ENCODE peak calls at places on chromosomes 6 and 20, in nine cellular contexts. O is uterus, C is astrocyte of the spinal cord, Z is A549, P is heart right ventricle, I is cardiac fibroblast, F is cardiac muscle cell, N is OCI-LY7, J is ascending aorta. G is an unnamed sample.
A peak's percentile ranks its signal among the peaks of the same experiment; 100 is the strongest.

GRCh38 chr6:168440520-168441433 is at the start of gene SMOC2:
- DNase-seq in O (peak; percentile 79), C (no peak), Z (no peak), P (peak; percentile 54), I (no peak), F (peak; percentile 43), N (no peak), J (peak; percentile 72), G (no peak)

GRCh38 chr6:168121308-168121665 is 42.3 kb upstream of the FRMD1 start:
- DNase-seq in O (peak; percentile 7), C (no peak), Z (no peak), P (no peak), I (no peak), F (no peak), N (no peak), J (no peak), G (no peak)

GRCh38 chr6:137044366-137045220 is at the start of gene IL20RA:
- DNase-seq in O (peak; percentile 33), C (peak; percentile 6), Z (no peak), P (peak; percentile 21), I (no peak), F (peak; percentile 30), N (no peak), J (no peak), G (no peak)

GRCh38 chr6:151044465-151045441 is 179.3 kb downstream of the MTHFD1L start:
- DNase-seq in O (peak; percentile 87), C (peak; percentile 97), Z (peak; percentile 94), P (peak; percentile 70), I (peak; percentile 96), F (no peak), N (no peak), J (peak; percentile 86), G (peak; percentile 37)

GRCh38 chr20:50745634-50746137 is 14.3 kb downstream of the PARD6B start:
- DNase-seq in O (no peak), C (no peak), Z (no peak), P (no peak), I (no peak), F (no peak), N (no peak), J (no peak), G (no peak)

GRCh38 chr6:14729186-14729871 is 516.5 kb upstream of the JARID2 start:
- DNase-seq in O (no peak), C (no peak), Z (no peak), P (no peak), I (no peak), F (no peak), N (peak; percentile 95), J (no peak), G (no peak)

GRCh38 chr20:57620274-57620990 is at the start of gene ZBP1:
- DNase-seq in O (no peak), C (no peak), Z (no peak), P (no peak), I (no peak), F (no peak), N (peak; percentile 98), J (peak; percentile 62), G (no peak)

GRCh38 chr6:103516336-103516735 is 1343.4 kb downstream of the HACE1 start:
- DNase-seq in O (no peak), C (no peak), Z (no peak), P (no peak), I (no peak), F (no peak), N (no peak), J (no peak), G (no peak)

GRCh38 chr6:131258816-131259476 is 123.7 kb downstream of the AKAP7 start:
- DNase-seq in O (peak; percentile 33), C (peak; percentile 46), Z (peak; percentile 24), P (no peak), I (no peak), F (peak; percentile 21), N (no peak), J (no peak), G (no peak)

GRCh38 chr6:15329154-15329781 is 83.4 kb downstream of the JARID2 start:
- DNase-seq in O (no peak), C (peak; percentile 93), Z (no peak), P (no peak), I (peak; percentile 98), F (no peak), N (no peak), J (no peak), G (peak; percentile 95)

GRCh38 chr6:72968704-72969103 is 256.6 kb downstream of the KHDC1L start:
- DNase-seq in O (no peak), C (peak; percentile 40), Z (peak; percentile 24), P (no peak), I (peak; percentile 71), F (no peak), N (no peak), J (no peak), G (no peak)

GRCh38 chr6:26118999-26119398 is 31.8 kb downstream of the HFE start:
- DNase-seq in O (no peak), C (peak; percentile 81), Z (peak; percentile 64), P (no peak), I (peak; percentile 61), F (no peak), N (no peak), J (no peak), G (no peak)

GRCh38 chr20:8583209-8584106 is 451.4 kb downstream of the PLCB1 start:
- DNase-seq in O (no peak), C (peak; percentile 20), Z (no peak), P (no peak), I (peak; percentile 56), F (no peak), N (peak; percentile 36), J (no peak), G (peak; percentile 48)

GRCh38 chr6:26020291-26020982 is 57.8 kb downstream of the TRIM38 start:
- DNase-seq in O (peak; percentile 89), C (peak; percentile 94), Z (peak; percentile 92), P (peak; percentile 87), I (peak; percentile 96), F (peak; percentile 67), N (peak; percentile 93), J (peak; percentile 93), G (peak; percentile 90)

GRCh38 chr6:128532827-128533226 is 12.4 kb upstream of the PTPRK start:
- DNase-seq in O (no peak), C (peak; percentile 36), Z (no peak), P (no peak), I (peak; percentile 41), F (no peak), N (no peak), J (no peak), G (no peak)

GRCh38 chr6:38578075-38578474 is 61.7 kb downstream of the BTBD9 start:
- DNase-seq in O (no peak), C (no peak), Z (no peak), P (no peak), I (no peak), F (no peak), N (no peak), J (no peak), G (no peak)

DNA sequence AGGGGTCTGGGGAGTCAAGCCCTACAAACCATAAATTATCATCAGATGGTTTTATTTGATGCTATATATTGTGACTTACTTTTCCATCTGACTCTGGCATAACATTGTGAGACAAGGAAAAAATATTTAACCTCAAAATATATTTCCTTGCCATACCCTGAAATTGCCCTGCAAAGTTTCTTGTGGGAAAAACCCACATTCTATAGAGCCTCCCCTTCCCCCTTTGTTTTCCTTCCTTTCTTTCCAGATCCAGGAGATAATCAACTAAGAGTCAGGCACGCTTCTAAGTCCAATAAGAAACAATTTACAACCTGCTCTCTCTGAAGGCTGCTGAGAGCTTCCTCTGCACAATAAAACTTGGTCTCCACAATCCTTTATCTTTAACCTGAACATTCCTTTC is 17.5 kb upstream of the HINT3 start:
- DNase-seq in O (no peak), C (no peak), Z (no peak), P (no peak), I (no peak), F (no peak), N (no peak), J (no peak), G (no peak)
- H3K4me3 ChIP-seq in O (no peak overlapping the region), C (no peak overlapping the region), Z (no peak overlapping the region), P (no peak overlapping the region), I (no peak overlapping the region), F (no peak overlapping the region), N (no peak overlapping the region), J (no peak overlapping the region), G (no peak overlapping the region)

DNA sequence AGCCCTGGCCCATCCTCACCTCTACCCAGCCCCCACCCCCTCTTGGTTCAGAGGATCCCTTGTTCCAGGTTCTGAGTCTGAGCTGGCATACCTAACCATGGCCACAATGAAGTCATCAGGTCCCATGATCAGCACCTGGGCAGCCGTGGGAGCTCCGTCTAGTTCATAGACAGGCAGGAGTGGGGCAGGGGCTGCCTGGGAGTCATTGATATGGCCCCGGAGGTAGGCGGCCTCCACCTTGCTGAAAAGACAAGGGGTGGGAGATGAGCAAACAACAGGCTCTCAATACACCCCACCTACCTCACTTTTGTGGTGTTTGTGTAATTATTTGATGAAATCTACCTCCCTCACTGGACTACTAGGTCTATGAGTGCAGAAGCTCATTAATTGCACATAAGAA is 20.4 kb downstream of the GGT7 start:
- DNase-seq in O (no peak), C (no peak), Z (no peak), P (no peak), I (no peak), F (no peak), N (no peak), J (no peak), G (no peak)
- TF ChIP-seq CTCF in O (no peak), C (no peak), Z (no peak), P (no peak), I (no peak), F (no peak), N (no peak), J (no peak), G (no peak)

GRCh38 chr6:146240307-146240706 is 211.4 kb downstream of the GRM1 start:
- DNase-seq in O (no peak), C (no peak), Z (no peak), P (no peak), I (no peak), F (no peak), N (no peak), J (no peak), G (no peak)
- H3K4me3 ChIP-seq in O (no peak overlapping the region), C (no peak overlapping the region), Z (no peak overlapping the region), P (no peak overlapping the region), I (no peak overlapping the region), F (no peak overlapping the region), N (no peak overlapping the region), J (no peak overlapping the region), G (no peak overlapping the region)

GRCh38 chr6:125124250-125124777 is 29.3 kb upstream of the TPD52L1 start:
- DNase-seq in O (no peak), C (peak; percentile 34), Z (peak; percentile 77), P (no peak), I (peak; percentile 28), F (no peak), N (no peak), J (no peak), G (no peak)
- TF ChIP-seq CTCF in O (no peak), C (no peak), Z (no peak), P (no peak), I (no peak), F (no peak), N (no peak), J (no peak), G (no peak)